ENCODE peak calls at places on chromosomes 13 and 19, in six cellular contexts. O is HCT116, D is OCI-LY7, A is MM.1S, B is PC-3, V is hepatocyte. I is an unnamed sample.

GRCh38 chr19:34241513-34242337 is 12.6 kb upstream of the GARRE1 start:
- DNase-seq in O (no peak), D (peak; percentile 89), A (no peak), B (peak; percentile 55), V (peak; percentile 78), I (no peak)

GRCh38 chr13:42334329-42334706 is 62.4 kb downstream of the AKAP11 start:
- DNase-seq in O (no peak), D (no peak), A (peak; percentile 65), B (no peak), V (no peak), I (no peak)

GRCh38 chr13:29106651-29107050 is 286.5 kb downstream of the MTUS2 start:
- DNase-seq in O (no peak), D (no peak), A (no peak), B (no peak), V (no peak), I (no peak)

GRCh38 chr19:40702337-40703012 is 12.0 kb upstream of the NUMBL start:
- DNase-seq in O (no peak), D (no peak), A (no peak), B (peak; percentile 29), V (peak; percentile 66), I (peak; percentile 24)

GRCh38 chr19:50330365-50331078 is 1.3 kb upstream of the KCNC3 start:
- DNase-seq in O (peak; percentile 53), D (peak; percentile 95), A (peak; percentile 46), B (peak; percentile 80), V (peak; percentile 95), I (peak; percentile 59)

GRCh38 chr19:32869369-32870153 is at the start of gene SLC7A9:
- DNase-seq in O (no peak), D (no peak), A (no peak), B (no peak), V (no peak), I (no peak)

GRCh38 chr19:23823952-23824389 is 65.3 kb upstream of the ZNF681 start:
- DNase-seq in O (no peak), D (peak; percentile 96), A (peak; percentile 89), B (peak; percentile 20), V (no peak), I (no peak)

GRCh38 chr19:44803442-44804428 is 5.2 kb upstream of the BCAM start:
- DNase-seq in O (no peak), D (no peak), A (no peak), B (no peak), V (peak; percentile 2), I (no peak)

GRCh38 chr19:38729653-38730469 is 14.4 kb downstream of the CAPN12 start:
- DNase-seq in O (peak; percentile 24), D (peak; percentile 73), A (peak; percentile 55), B (peak; percentile 53), V (peak; percentile 82), I (peak; percentile 65)

GRCh38 chr19:42267644-42268141 is 1.4 kb upstream of the CIC start:
- DNase-seq in O (no peak), D (no peak), A (peak; percentile 8), B (no peak), V (peak; percentile 14), I (peak; percentile 52)

GRCh38 chr13:92842145-92842544 is 384.5 kb upstream of the GPC6 start:
- DNase-seq in O (no peak), D (no peak), A (no peak), B (peak; percentile 25), V (no peak), I (peak; percentile 70)

GRCh38 chr19:9705836-9706235 is 30.9 kb upstream of the ZNF562 start:
- DNase-seq in O (no peak), D (no peak), A (no peak), B (no peak), V (no peak), I (no peak)

GRCh38 chr13:50033696-50034095 is 18.5 kb downstream of the KCNRG start:
- DNase-seq in O (no peak), D (no peak), A (no peak), B (no peak), V (no peak), I (peak; percentile 33)

GRCh38 chr19:18317998-18318800 is 4.7 kb downstream of the LSM4 start:
- DNase-seq in O (no peak), D (no peak), A (no peak), B (no peak), V (no peak), I (no peak)

GRCh38 chr19:10045371-10045770 is 32.1 kb downstream of the RDH8 start:
- DNase-seq in O (no peak), D (no peak), A (no peak), B (no peak), V (no peak), I (no peak)

GRCh38 chr19:47713046-47714021 is at the start of gene EHD2:
- DNase-seq in O (no peak), D (no peak), A (no peak), B (no peak), V (peak; percentile 86), I (peak; percentile 89)

GRCh38 chr13:108155185-108156106 is 59.9 kb downstream of the LIG4 start:
- DNase-seq in O (peak; percentile 38), D (peak; percentile 28), A (peak; percentile 41), B (peak; percentile 77), V (peak; percentile 75), I (peak; percentile 63)

GRCh38 chr19:18349524-18350128 is 9.2 kb downstream of the PGPEP1 start:
- DNase-seq in O (no peak), D (peak; percentile 40), A (no peak), B (peak; percentile 79), V (peak; percentile 71), I (peak; percentile 82)

GRCh38 chr19:41555752-41556151 is 20.2 kb upstream of the CEACAM21 start:
- DNase-seq in O (no peak), D (no peak), A (no peak), B (no peak), V (no peak), I (no peak)

GRCh38 chr13:107835339-107836018 is 379.9 kb downstream of the LIG4 start:
- DNase-seq in O (no peak), D (no peak), A (no peak), B (peak; percentile 92), V (no peak), I (peak; percentile 92)

GRCh38 chr19:54316746-54317107 is 3.8 kb upstream of the LILRA5 start:
- DNase-seq in O (no peak), D (peak; percentile 33), A (no peak), B (no peak), V (no peak), I (peak; percentile 5)

GRCh38 chr13:31904941-31905824 is 126.4 kb upstream of the FRY start:
- DNase-seq in O (no peak), D (no peak), A (no peak), B (no peak), V (no peak), I (no peak)

GRCh38 chr13:50353651-50354415 is 338.6 kb downstream of the KCNRG start:
- DNase-seq in O (no peak), D (no peak), A (no peak), B (peak; percentile 74), V (peak; percentile 16), I (peak; percentile 80)

GRCh38 chr19:40348961-40349507 is 539 bp downstream of the PLD3 start:
- DNase-seq in O (peak; percentile 28), D (peak; percentile 25), A (peak; percentile 11), B (peak; percentile 26), V (peak; percentile 38), I (peak; percentile 89)

GRCh38 chr13:23321534-23322241 is 111.8 kb downstream of the SACS start:
- DNase-seq in O (peak; percentile 26), D (no peak), A (peak; percentile 10), B (peak; percentile 93), V (peak; percentile 62), I (peak; percentile 97)

GRCh38 chr19:8308891-8309291 is 733 bp upstream of the CD320 start:
- DNase-seq in O (no peak), D (no peak), A (no peak), B (no peak), V (no peak), I (no peak)

GRCh38 chr13:113535381-113535781 is 44.9 kb upstream of the DCUN1D2 start:
- DNase-seq in O (no peak), D (no peak), A (no peak), B (no peak), V (no peak), I (no peak)

GRCh38 chr13:111941845-111942447 is 125.0 kb upstream of the SOX1 start:
- DNase-seq in O (no peak), D (no peak), A (no peak), B (no peak), V (no peak), I (no peak)
- H3K9me2 ChIP-seq in O (no peaks in the 10 kb centered on the region), D (no peaks in the 10 kb centered on the region), A (no peaks in the 10 kb centered on the region), B (no peaks in the 10 kb centered on the region), V (no peaks in the 10 kb centered on the region), I (no peaks in the 10 kb centered on the region)

DNA sequence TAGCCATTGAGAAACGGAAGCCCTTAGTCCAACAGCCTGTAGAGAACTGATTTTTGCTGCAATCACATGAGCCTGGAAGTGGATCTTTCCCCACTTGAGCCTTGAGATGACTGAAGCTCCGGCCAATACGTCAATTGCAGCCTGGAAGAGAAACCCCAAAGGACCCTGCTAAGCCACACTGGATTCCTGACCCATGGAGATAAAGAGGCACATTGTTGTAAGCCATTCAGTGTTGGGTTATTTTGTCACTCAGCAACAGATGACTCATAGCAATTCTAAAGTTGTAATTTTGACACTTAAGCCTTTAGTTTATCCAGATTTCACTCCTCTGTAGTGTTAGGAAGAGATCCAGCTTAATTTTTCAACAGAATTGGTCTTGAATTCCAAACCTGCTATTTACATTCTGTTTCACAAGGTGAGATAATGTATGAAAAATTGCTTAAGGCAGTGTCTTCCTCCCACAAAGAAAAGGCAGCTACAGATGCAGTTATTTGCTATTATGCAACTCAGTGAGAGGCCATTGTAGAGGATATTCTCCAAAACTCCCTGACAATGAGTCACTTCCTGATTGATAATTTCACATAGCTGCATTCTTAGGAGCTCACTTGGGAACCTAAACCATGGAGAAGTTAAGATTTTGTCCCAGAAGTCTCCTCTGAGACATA is 59.4 kb upstream of the TSHZ3 start:
- DNase-seq in O (no peak), D (no peak), A (no peak), B (peak; percentile 36), V (peak; percentile 38), I (peak; percentile 90)
- H3K9me2 ChIP-seq in O (no peaks in the 10 kb centered on the region), D (no peaks in the 10 kb centered on the region), A (no peaks in the 10 kb centered on the region), B (no peaks in the 10 kb centered on the region), V (no peaks in the 10 kb centered on the region), I (no peaks in the 10 kb centered on the region)

DNA sequence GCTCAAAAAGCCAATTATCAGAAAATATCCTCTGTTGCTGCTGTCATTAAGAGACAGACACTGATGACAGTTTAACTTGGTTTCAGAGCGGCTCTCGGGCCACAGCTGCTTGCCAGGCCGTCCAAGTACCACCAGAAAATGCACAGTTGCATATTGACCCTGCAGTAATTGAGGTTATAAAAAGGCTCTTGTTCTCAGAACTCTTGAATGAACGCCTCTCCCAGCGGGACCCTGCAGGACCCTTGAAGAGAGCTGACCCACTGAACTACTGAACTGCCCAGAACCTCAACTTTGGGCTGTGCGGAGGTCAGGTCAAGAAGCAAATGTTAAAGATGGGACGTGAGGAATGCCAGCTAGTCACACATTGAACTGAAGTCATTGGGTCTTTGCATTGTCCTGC is 1559.0 kb upstream of the SLC10A2 start:
- DNase-seq in O (no peak), D (no peak), A (no peak), B (no peak), V (no peak), I (no peak)
- H3K9me2 ChIP-seq in O (peaks cover 2% of the 10 kb centered on the region), D (no peaks in the 10 kb centered on the region), A (no peaks in the 10 kb centered on the region), B (no peaks in the 10 kb centered on the region), V (no peaks in the 10 kb centered on the region), I (no peaks in the 10 kb centered on the region)

DNA sequence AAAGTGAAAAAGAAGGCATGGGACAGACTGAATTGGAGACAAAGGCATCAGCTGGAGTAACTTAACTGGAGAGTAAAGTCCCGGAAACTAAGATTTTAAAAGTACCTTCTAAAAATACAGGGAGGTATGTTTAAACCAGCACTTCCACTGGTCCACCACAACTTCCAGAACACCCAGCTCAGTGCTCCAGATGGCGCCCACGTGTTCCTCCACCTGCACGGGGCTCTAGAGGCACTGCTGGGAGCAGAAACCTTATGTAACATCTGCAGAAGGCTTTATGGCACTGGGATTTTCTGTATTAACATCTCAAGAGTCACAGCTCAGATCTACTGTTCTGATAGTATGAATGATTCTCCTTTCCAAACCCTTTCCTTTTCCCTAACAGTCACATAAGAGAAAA is 252.1 kb downstream of the DCLK1 start:
- DNase-seq in O (no peak), D (no peak), A (peak; percentile 28), B (no peak), V (no peak), I (no peak)
- H3K9me2 ChIP-seq in O (no peaks in the 10 kb centered on the region), D (no peaks in the 10 kb centered on the region), A (no peaks in the 10 kb centered on the region), B (no peaks in the 10 kb centered on the region), V (no peaks in the 10 kb centered on the region), I (no peaks in the 10 kb centered on the region)

I was measured in GM23248.